ENCODE peak calls at places on chromosomes 6 and 20, in eight cellular contexts. G, P, Z, D, U, S, H and I are unnamed samples. For H3K9me3, the result is how much of the 10 kb centered on the place peaks cover.

GRCh38 chr20:15628954-15629353 is 944.3 kb downstream of the KIF16B start:
- DNase-seq in S (no peak), G (no peak), D (no peak), Z (no peak), U (no peak), P (no peak), H (no peak), I (no peak)

GRCh38 chr20:32742322-32743236 is 688 bp downstream of the COMMD7 start:
- DNase-seq in D (peak), U (no peak), H (no peak), Z (no peak), P (no peak), G (peak), S (no peak), I (peak)

GRCh38 chr20:62641749-62642665 is at the start of gene SLCO4A1:
- DNase-seq in S (peak), D (peak), G (peak), Z (no peak), P (peak), H (peak), U (peak), I (peak)

GRCh38 chr20:7742479-7742878 is 197.8 kb downstream of the HAO1 start:
- DNase-seq in D (no peak), Z (no peak), U (no peak), H (no peak), S (no peak), G (no peak), P (no peak), I (no peak)

GRCh38 chr6:137094411-137095008 is 49.7 kb upstream of the IL20RA start:
- DNase-seq in D (peak), S (peak), Z (no peak), P (no peak), G (peak), U (peak), H (peak), I (peak)

GRCh38 chr6:158686311-158686710 is 36.5 kb downstream of the SYTL3 start:
- DNase-seq in G (no peak), Z (no peak), D (no peak), U (no peak), S (no peak), H (no peak), P (no peak), I (no peak)

GRCh38 chr6:89564752-89565427 is 73.7 kb downstream of the LYRM2 start:
- DNase-seq in G (no peak), P (no peak), Z (no peak), H (no peak), U (no peak), D (peak), S (no peak), I (no peak)

GRCh38 chr6:51928320-51928719 is 159.1 kb downstream of the PKHD1 start:
- DNase-seq in H (no peak), Z (no peak), P (no peak), G (no peak), U (no peak), D (no peak), S (no peak), I (no peak)

GRCh38 chr6:109441069-109441816 is 719 bp downstream of the SMPD2 start:
- DNase-seq in D (peak), P (peak), H (no peak), U (peak), G (peak), Z (no peak), S (peak), I (peak)

GRCh38 chr6:123768939-123769338 is 34.7 kb upstream of the NKAIN2 start:
- DNase-seq in H (no peak), Z (no peak), G (no peak), D (no peak), U (no peak), S (no peak), P (no peak), I (no peak)

GRCh38 chr6:44183783-44184182 is 25.2 kb downstream of the CAPN11 start:
- DNase-seq in S (no peak), Z (no peak), H (no peak), P (no peak), U (no peak), G (peak), D (no peak), I (no peak)
- TF ChIP-seq CTCF in S (no peak), Z (no peak), H (no peak), P (no peak), U (no peak), G (peak), D (no peak), I (no peak)

GRCh38 chr6:155354167-155354566 is 39.9 kb upstream of the TFB1M start:
- DNase-seq in Z (no peak), D (no peak), H (no peak), P (no peak), U (no peak), S (no peak), G (no peak), I (no peak)

GRCh38 chr6:155352130-155352420 is 37.8 kb upstream of the TFB1M start:
- DNase-seq in D (no peak), S (no peak), U (no peak), G (no peak), P (no peak), Z (no peak), H (no peak), I (no peak)

GRCh38 chr6:155351273-155352129 is 37.2 kb upstream of the TFB1M start:
- DNase-seq in H (no peak), G (no peak), Z (no peak), D (no peak), P (no peak), S (no peak), U (no peak), I (no peak)

GRCh38 chr6:155349956-155350355 is 35.7 kb upstream of the TFB1M start:
- DNase-seq in S (no peak), Z (no peak), H (no peak), P (peak), G (no peak), U (no peak), D (no peak), I (no peak)

DNA sequence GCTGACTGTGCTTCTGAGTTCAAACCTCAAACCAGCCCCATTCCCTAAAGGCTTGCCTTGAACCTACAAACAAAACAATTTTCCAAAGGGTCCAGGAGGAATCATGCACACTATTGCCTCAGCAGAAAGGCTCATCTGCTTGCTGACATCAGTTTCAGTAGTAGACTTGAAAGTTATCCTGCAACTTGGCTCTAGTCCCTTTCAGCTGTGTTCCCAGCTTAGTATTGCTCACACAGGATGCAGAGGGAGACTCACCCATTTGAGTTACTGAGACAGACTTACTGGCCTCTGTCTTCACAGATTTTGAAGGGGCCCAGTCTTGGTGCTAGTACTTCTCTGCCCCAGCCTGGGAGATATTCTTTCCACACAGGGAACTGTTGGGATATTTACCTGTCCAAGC is 38.5 kb upstream of the TFB1M start:
- DNase-seq in Z (no peak), P (no peak), U (no peak), D (no peak), G (no peak), H (no peak), S (no peak), I (no peak)
- H3K9me3 ChIP-seq in Z (under half), P (under half), U (under half), D (under half), G (under half), H (under half), S (under half), I (under half)

DNA sequence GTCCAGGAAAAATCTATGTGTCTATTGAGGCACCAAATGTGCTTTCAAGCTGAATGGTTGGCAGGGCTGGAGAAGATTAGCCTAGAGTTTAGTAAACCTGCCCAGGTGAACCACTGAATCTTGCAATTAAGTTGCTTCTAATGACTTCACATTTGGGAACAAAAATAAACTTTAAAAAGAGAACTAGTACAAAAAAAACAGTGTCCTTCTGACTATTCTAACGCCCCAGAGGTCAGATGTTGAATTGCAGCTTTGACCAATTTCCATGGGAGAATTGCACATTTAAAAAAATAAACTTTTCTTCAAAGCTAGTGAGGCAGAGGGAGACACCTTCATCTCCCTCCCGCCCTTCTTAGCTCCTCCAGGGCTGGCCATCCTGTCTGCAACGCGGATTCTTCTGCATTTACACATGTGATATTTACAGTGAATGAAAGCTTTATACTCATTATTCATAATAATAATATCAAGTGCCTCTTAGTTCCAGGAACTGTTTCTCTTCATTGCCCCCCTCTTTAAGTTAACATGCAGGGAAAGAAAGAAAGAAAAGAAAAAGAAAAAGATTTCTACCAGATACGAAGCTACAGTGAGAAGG is 270.2 kb downstream of the SMOC2 start:
- DNase-seq in S (no peak), D (no peak), U (no peak), P (no peak), G (no peak), Z (no peak), H (no peak), I (no peak)
- TF ChIP-seq CTCF in S (no peak), D (peak), U (no peak), P (peak), G (peak), Z (peak), H (peak), I (peak)

GRCh38 chr20:58778774-58779173 is 71.9 kb downstream of the GNAS-AS1 start:
- DNase-seq in H (no peak), G (no peak), Z (no peak), D (no peak), P (no peak), S (no peak), U (no peak), I (no peak)
- H3K9me3 ChIP-seq in H (under half), G (under half), Z (under half), D (under half), P (under half), S (under half), U (under half), I (under half)

GRCh38 chr20:53957421-53958172 is 112.8 kb downstream of the BCAS1 start:
- DNase-seq in D (no peak), S (no peak), H (no peak), P (no peak), Z (no peak), G (no peak), U (no peak), I (no peak)
- TF ChIP-seq CTCF in D (no peak), S (no peak), H (no peak), P (no peak), Z (no peak), G (peak), U (no peak), I (no peak)

GRCh38 chr20:59668926-59669325 is 64.6 kb downstream of the PHACTR3 start:
- DNase-seq in S (peak), D (no peak), H (no peak), G (no peak), P (no peak), Z (no peak), U (no peak), I (no peak)
- H3K9me3 ChIP-seq in S (under half), D (under half), H (under half), G (under half), P (under half), Z (under half), U (under half), I (under half)